ENCODE peak calls at places on chromosomes 16 and 17, in ten cellular contexts. One of them, this sample, is unnamed.

GRCh38 chr17:13024033-13024432 is 6.2 kb upstream of the ELAC2 start:
- DNase-seq in spleen: no peak
- DNase-seq in RWPE2: no peak
- DNase-seq in tibial nerve: no peak
- DNase-seq in fibroblast of lung: no peak
- DNase-seq in right cardiac atrium: no peak
- DNase-seq in SK-N-SH: no peak
- DNase-seq in CD4-positive, alpha-beta memory T cell: no peak
- DNase-seq in naive thymus-derived CD4-positive, alpha-beta T cell: no peak
- DNase-seq in left ventricle myocardium inferior: no peak
- DNase-seq in this sample: no peak

GRCh38 chr17:63120406-63120805 is 154.4 kb downstream of the TANC2 start:
- DNase-seq in spleen: no peak
- DNase-seq in RWPE2: no peak
- DNase-seq in tibial nerve: no peak
- DNase-seq in fibroblast of lung: peak
- DNase-seq in right cardiac atrium: no peak
- DNase-seq in SK-N-SH: no peak
- DNase-seq in CD4-positive, alpha-beta memory T cell: no peak
- DNase-seq in naive thymus-derived CD4-positive, alpha-beta T cell: no peak
- DNase-seq in left ventricle myocardium inferior: no peak
- DNase-seq in this sample: no peak

GRCh38 chr16:86708431-86708830 is 130.1 kb downstream of the FOXL1 start:
- DNase-seq in spleen: no peak
- DNase-seq in RWPE2: no peak
- DNase-seq in tibial nerve: no peak
- DNase-seq in fibroblast of lung: no peak
- DNase-seq in right cardiac atrium: no peak
- DNase-seq in SK-N-SH: no peak
- DNase-seq in CD4-positive, alpha-beta memory T cell: no peak
- DNase-seq in naive thymus-derived CD4-positive, alpha-beta T cell: no peak
- DNase-seq in left ventricle myocardium inferior: no peak
- DNase-seq in this sample: no peak

GRCh38 chr16:1333149-1333812 is at the start of gene BAIAP3:
- DNase-seq in spleen: peak
- DNase-seq in RWPE2: no peak
- DNase-seq in tibial nerve: no peak
- DNase-seq in fibroblast of lung: no peak
- DNase-seq in right cardiac atrium: peak
- DNase-seq in SK-N-SH: peak
- DNase-seq in CD4-positive, alpha-beta memory T cell: no peak
- DNase-seq in naive thymus-derived CD4-positive, alpha-beta T cell: no peak
- DNase-seq in left ventricle myocardium inferior: peak
- DNase-seq in this sample: peak

GRCh38 chr17:64491995-64492394 is 4.9 kb downstream of the POLG2 start:
- DNase-seq in spleen: no peak
- DNase-seq in RWPE2: no peak
- DNase-seq in tibial nerve: no peak
- DNase-seq in fibroblast of lung: peak
- DNase-seq in right cardiac atrium: no peak
- DNase-seq in SK-N-SH: no peak
- DNase-seq in CD4-positive, alpha-beta memory T cell: no peak
- DNase-seq in naive thymus-derived CD4-positive, alpha-beta T cell: no peak
- DNase-seq in left ventricle myocardium inferior: no peak
- DNase-seq in this sample: no peak

GRCh38 chr17:32518856-32519768 is 32.3 kb downstream of the CDK5R1 start:
- DNase-seq in spleen: peak
- DNase-seq in RWPE2: peak
- DNase-seq in tibial nerve: no peak
- DNase-seq in fibroblast of lung: peak
- DNase-seq in right cardiac atrium: peak
- DNase-seq in SK-N-SH: peak
- DNase-seq in CD4-positive, alpha-beta memory T cell: peak
- DNase-seq in naive thymus-derived CD4-positive, alpha-beta T cell: peak
- DNase-seq in left ventricle myocardium inferior: peak
- DNase-seq in this sample: peak

GRCh38 chr17:49435630-49436029 is 20.9 kb upstream of the PHB1 start:
- DNase-seq in spleen: no peak
- DNase-seq in RWPE2: no peak
- DNase-seq in tibial nerve: no peak
- DNase-seq in fibroblast of lung: no peak
- DNase-seq in right cardiac atrium: no peak
- DNase-seq in SK-N-SH: peak
- DNase-seq in CD4-positive, alpha-beta memory T cell: no peak
- DNase-seq in naive thymus-derived CD4-positive, alpha-beta T cell: no peak
- DNase-seq in left ventricle myocardium inferior: no peak
- DNase-seq in this sample: no peak

GRCh38 chr16:65658339-65659275 is 536.7 kb upstream of the CDH11 start:
- DNase-seq in spleen: no peak
- DNase-seq in RWPE2: peak
- DNase-seq in tibial nerve: no peak
- DNase-seq in fibroblast of lung: peak
- DNase-seq in right cardiac atrium: no peak
- DNase-seq in SK-N-SH: peak
- DNase-seq in CD4-positive, alpha-beta memory T cell: no peak
- DNase-seq in naive thymus-derived CD4-positive, alpha-beta T cell: no peak
- DNase-seq in left ventricle myocardium inferior: no peak
- DNase-seq in this sample: no peak

GRCh38 chr17:61815863-61816523 is 47.3 kb downstream of the BRIP1 start:
- DNase-seq in spleen: no peak
- DNase-seq in RWPE2: no peak
- DNase-seq in tibial nerve: no peak
- DNase-seq in fibroblast of lung: no peak
- DNase-seq in right cardiac atrium: no peak
- DNase-seq in SK-N-SH: no peak
- DNase-seq in CD4-positive, alpha-beta memory T cell: no peak
- DNase-seq in naive thymus-derived CD4-positive, alpha-beta T cell: no peak
- DNase-seq in left ventricle myocardium inferior: no peak
- DNase-seq in this sample: no peak

GRCh38 chr17:61818225-61818624 is 45.1 kb downstream of the BRIP1 start:
- DNase-seq in spleen: no peak
- DNase-seq in RWPE2: no peak
- DNase-seq in tibial nerve: no peak
- DNase-seq in fibroblast of lung: no peak
- DNase-seq in right cardiac atrium: no peak
- DNase-seq in SK-N-SH: no peak
- DNase-seq in CD4-positive, alpha-beta memory T cell: no peak
- DNase-seq in naive thymus-derived CD4-positive, alpha-beta T cell: no peak
- DNase-seq in left ventricle myocardium inferior: no peak
- DNase-seq in this sample: no peak

GRCh38 chr17:61816538-61816937 is 46.8 kb downstream of the BRIP1 start:
- DNase-seq in spleen: no peak
- DNase-seq in RWPE2: no peak
- DNase-seq in tibial nerve: no peak
- DNase-seq in fibroblast of lung: peak
- DNase-seq in right cardiac atrium: no peak
- DNase-seq in SK-N-SH: no peak
- DNase-seq in CD4-positive, alpha-beta memory T cell: no peak
- DNase-seq in naive thymus-derived CD4-positive, alpha-beta T cell: no peak
- DNase-seq in left ventricle myocardium inferior: no peak
- DNase-seq in this sample: no peak

GRCh38 chr17:61814485-61814884 is 48.8 kb downstream of the BRIP1 start:
- DNase-seq in spleen: no peak
- DNase-seq in RWPE2: no peak
- DNase-seq in tibial nerve: no peak
- DNase-seq in fibroblast of lung: no peak
- DNase-seq in right cardiac atrium: no peak
- DNase-seq in SK-N-SH: no peak
- DNase-seq in CD4-positive, alpha-beta memory T cell: no peak
- DNase-seq in naive thymus-derived CD4-positive, alpha-beta T cell: no peak
- DNase-seq in left ventricle myocardium inferior: no peak
- DNase-seq in this sample: no peak

DNA sequence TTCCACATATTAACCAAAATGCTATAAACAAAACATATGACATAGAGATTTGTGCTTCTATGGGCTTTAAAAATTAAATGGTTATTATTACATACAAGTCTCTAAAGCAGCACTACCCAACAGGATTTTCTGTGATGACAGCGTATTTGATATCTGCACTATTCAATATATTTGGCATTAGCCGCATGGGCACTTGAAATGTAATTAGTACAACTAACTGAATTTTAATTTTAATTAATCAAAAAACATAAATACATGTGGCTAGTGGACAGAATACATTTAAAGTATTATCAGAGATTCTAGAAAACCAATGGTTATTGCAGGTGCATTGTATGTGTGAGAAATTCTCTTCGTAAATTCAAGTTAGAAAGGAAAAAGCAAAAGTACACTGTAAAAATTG is 45.9 kb downstream of the BRIP1 start:
- DNase-seq in spleen: no peak
- DNase-seq in RWPE2: no peak
- DNase-seq in tibial nerve: no peak
- DNase-seq in fibroblast of lung: no peak
- DNase-seq in right cardiac atrium: no peak
- DNase-seq in SK-N-SH: no peak
- DNase-seq in CD4-positive, alpha-beta memory T cell: no peak
- DNase-seq in naive thymus-derived CD4-positive, alpha-beta T cell: no peak
- DNase-seq in left ventricle myocardium inferior: no peak
- DNase-seq in this sample: no peak
- H3K27ac ChIP-seq in spleen: no peak
- H3K27ac ChIP-seq in RWPE2: no peak
- H3K27ac ChIP-seq in tibial nerve: no peak
- H3K27ac ChIP-seq in fibroblast of lung: no peak
- H3K27ac ChIP-seq in right cardiac atrium: no peak
- H3K27ac ChIP-seq in SK-N-SH: no peak
- H3K27ac ChIP-seq in CD4-positive, alpha-beta memory T cell: no peak
- H3K27ac ChIP-seq in naive thymus-derived CD4-positive, alpha-beta T cell: no peak
- H3K27ac ChIP-seq in left ventricle myocardium inferior: no peak
- H3K27ac ChIP-seq in this sample: no peak

DNA sequence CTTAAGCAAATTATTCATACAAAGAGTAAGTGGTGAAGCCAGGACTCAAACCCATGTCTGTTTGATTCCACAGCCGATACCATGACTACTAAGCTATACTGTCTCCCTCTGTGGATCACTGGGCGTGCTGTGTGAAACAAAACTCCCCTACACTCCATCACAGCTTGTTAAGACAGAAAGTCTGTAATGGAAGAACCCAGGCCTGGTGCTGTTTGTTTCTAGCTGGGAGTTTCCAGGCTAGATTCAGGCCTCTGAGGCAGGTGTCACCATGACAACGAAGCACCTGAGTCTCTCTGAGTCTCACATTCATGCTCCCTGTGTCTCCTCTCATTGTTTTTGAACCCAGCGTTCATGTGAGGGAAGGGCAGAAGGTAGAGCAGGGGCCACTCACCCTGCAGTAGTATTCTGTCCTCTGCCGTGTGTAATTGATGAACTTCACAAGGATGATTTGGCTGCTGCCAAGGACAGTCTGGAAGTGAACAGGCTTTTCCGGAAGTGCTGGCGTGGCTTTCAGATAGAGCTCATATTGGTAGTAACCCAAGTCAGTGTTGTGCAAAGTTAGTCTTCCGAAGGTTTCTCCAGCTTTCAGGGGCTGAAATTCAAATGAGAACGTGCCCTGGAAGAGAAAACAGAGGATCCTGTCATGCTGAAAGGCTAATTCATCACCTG is 8.6 kb upstream of the VAC14 start:
- DNase-seq in spleen: no peak
- DNase-seq in RWPE2: no peak
- DNase-seq in tibial nerve: no peak
- DNase-seq in fibroblast of lung: no peak
- DNase-seq in right cardiac atrium: no peak
- DNase-seq in SK-N-SH: no peak
- DNase-seq in CD4-positive, alpha-beta memory T cell: no peak
- DNase-seq in naive thymus-derived CD4-positive, alpha-beta T cell: no peak
- DNase-seq in left ventricle myocardium inferior: no peak
- DNase-seq in this sample: no peak
- H3K4me3 ChIP-seq in spleen: no peak
- H3K4me3 ChIP-seq in RWPE2: no peak
- H3K4me3 ChIP-seq in tibial nerve: no peak
- H3K4me3 ChIP-seq in fibroblast of lung: no peak
- H3K4me3 ChIP-seq in right cardiac atrium: no peak
- H3K4me3 ChIP-seq in SK-N-SH: no peak
- H3K4me3 ChIP-seq in CD4-positive, alpha-beta memory T cell: no peak
- H3K4me3 ChIP-seq in naive thymus-derived CD4-positive, alpha-beta T cell: no peak
- H3K4me3 ChIP-seq in left ventricle myocardium inferior: no peak
- H3K4me3 ChIP-seq in this sample: no peak

GRCh38 chr17:28624148-28624547 is 10.2 kb upstream of the RSKR start:
- DNase-seq in spleen: no peak
- DNase-seq in RWPE2: no peak
- DNase-seq in tibial nerve: no peak
- DNase-seq in fibroblast of lung: no peak
- DNase-seq in right cardiac atrium: no peak
- DNase-seq in SK-N-SH: no peak
- DNase-seq in CD4-positive, alpha-beta memory T cell: no peak
- DNase-seq in naive thymus-derived CD4-positive, alpha-beta T cell: no peak
- DNase-seq in left ventricle myocardium inferior: no peak
- DNase-seq in this sample: no peak
- H3K27ac ChIP-seq in spleen: no peak
- H3K27ac ChIP-seq in RWPE2: no peak
- H3K27ac ChIP-seq in tibial nerve: no peak
- H3K27ac ChIP-seq in fibroblast of lung: no peak
- H3K27ac ChIP-seq in right cardiac atrium: no peak
- H3K27ac ChIP-seq in SK-N-SH: no peak
- H3K27ac ChIP-seq in CD4-positive, alpha-beta memory T cell: no peak
- H3K27ac ChIP-seq in naive thymus-derived CD4-positive, alpha-beta T cell: no peak
- H3K27ac ChIP-seq in left ventricle myocardium inferior: peak
- H3K27ac ChIP-seq in this sample: no peak

GRCh38 chr17:31393749-31394146 is 2.3 kb downstream of the RAB11FIP4 start:
- DNase-seq in spleen: peak
- DNase-seq in RWPE2: no peak
- DNase-seq in tibial nerve: no peak
- DNase-seq in fibroblast of lung: no peak
- DNase-seq in right cardiac atrium: no peak
- DNase-seq in SK-N-SH: no peak
- DNase-seq in CD4-positive, alpha-beta memory T cell: no peak
- DNase-seq in naive thymus-derived CD4-positive, alpha-beta T cell: no peak
- DNase-seq in left ventricle myocardium inferior: no peak
- DNase-seq in this sample: no peak

GRCh38 chr17:31392856-31393748 is 1.6 kb downstream of the RAB11FIP4 start:
- DNase-seq in spleen: peak
- DNase-seq in RWPE2: no peak
- DNase-seq in tibial nerve: no peak
- DNase-seq in fibroblast of lung: no peak
- DNase-seq in right cardiac atrium: no peak
- DNase-seq in SK-N-SH: no peak
- DNase-seq in CD4-positive, alpha-beta memory T cell: no peak
- DNase-seq in naive thymus-derived CD4-positive, alpha-beta T cell: no peak
- DNase-seq in left ventricle myocardium inferior: no peak
- DNase-seq in this sample: no peak

GRCh38 chr17:31390748-31391495 is 553 bp upstream of the RAB11FIP4 start:
- DNase-seq in spleen: peak
- DNase-seq in RWPE2: peak
- DNase-seq in tibial nerve: no peak
- DNase-seq in fibroblast of lung: no peak
- DNase-seq in right cardiac atrium: peak
- DNase-seq in SK-N-SH: no peak
- DNase-seq in CD4-positive, alpha-beta memory T cell: no peak
- DNase-seq in naive thymus-derived CD4-positive, alpha-beta T cell: no peak
- DNase-seq in left ventricle myocardium inferior: no peak
- DNase-seq in this sample: no peak

GRCh38 chr17:31391496-31391949 is at the start of gene RAB11FIP4:
- DNase-seq in spleen: peak
- DNase-seq in RWPE2: no peak
- DNase-seq in tibial nerve: no peak
- DNase-seq in fibroblast of lung: peak
- DNase-seq in right cardiac atrium: no peak
- DNase-seq in SK-N-SH: peak
- DNase-seq in CD4-positive, alpha-beta memory T cell: no peak
- DNase-seq in naive thymus-derived CD4-positive, alpha-beta T cell: no peak
- DNase-seq in left ventricle myocardium inferior: no peak
- DNase-seq in this sample: no peak

DNA sequence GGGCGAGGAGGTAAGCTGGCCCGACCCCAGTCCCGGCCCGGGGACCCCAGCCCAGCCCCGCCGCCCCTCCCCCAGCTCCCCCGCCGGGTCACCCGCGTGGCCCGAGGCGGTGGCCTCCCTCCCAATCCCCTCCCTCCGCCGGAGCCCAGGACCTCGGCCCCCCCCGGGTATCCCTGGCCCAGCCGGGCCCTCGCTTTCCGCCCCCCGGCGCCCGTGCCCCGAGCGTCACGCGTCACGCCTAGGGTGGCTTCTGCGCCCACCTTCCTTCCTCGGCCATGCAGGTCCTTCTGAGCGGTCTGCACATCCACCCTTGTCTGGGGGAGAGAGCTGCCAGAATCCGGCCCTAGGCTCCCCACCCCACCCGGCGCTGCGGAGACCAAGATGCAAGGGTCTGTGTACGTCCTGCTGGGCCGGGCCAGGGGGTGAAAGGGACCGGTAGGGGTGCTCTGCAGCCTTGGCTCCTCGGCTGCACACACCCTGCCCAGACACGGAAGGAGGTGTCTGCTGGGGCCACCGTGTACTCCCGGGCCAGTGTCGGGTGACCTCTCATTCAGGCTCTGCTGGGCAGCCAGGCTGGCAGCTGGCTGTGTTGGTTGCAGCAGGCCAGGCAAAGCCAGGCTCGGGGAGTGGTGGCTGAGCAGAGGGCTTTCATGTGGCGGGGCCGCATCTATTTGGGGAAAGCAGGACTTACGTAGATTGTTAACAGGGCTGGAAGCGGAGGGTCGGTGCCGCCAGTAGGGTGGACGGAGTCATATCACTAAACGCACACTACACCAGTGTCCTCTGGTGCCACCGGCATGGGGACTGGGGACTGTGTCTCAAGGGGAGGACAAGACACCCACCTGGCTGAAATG is 754 bp downstream of the RAB11FIP4 start:
- DNase-seq in spleen: peak
- DNase-seq in RWPE2: no peak
- DNase-seq in tibial nerve: no peak
- DNase-seq in fibroblast of lung: no peak
- DNase-seq in right cardiac atrium: peak
- DNase-seq in SK-N-SH: peak
- DNase-seq in CD4-positive, alpha-beta memory T cell: no peak
- DNase-seq in naive thymus-derived CD4-positive, alpha-beta T cell: no peak
- DNase-seq in left ventricle myocardium inferior: no peak
- DNase-seq in this sample: no peak
- H3K4me3 ChIP-seq in spleen: peak
- H3K4me3 ChIP-seq in RWPE2: peak
- H3K4me3 ChIP-seq in tibial nerve: peak
- H3K4me3 ChIP-seq in fibroblast of lung: no peak
- H3K4me3 ChIP-seq in right cardiac atrium: peak
- H3K4me3 ChIP-seq in SK-N-SH: peak
- H3K4me3 ChIP-seq in CD4-positive, alpha-beta memory T cell: no peak
- H3K4me3 ChIP-seq in naive thymus-derived CD4-positive, alpha-beta T cell: no peak
- H3K4me3 ChIP-seq in left ventricle myocardium inferior: peak
- H3K4me3 ChIP-seq in this sample: no peak